ENCODE peak calls at places on chromosomes 11 and 22, in five cellular contexts. S, V, P, Z and M are unnamed samples.

GRCh38 chr11:33375688-33376311 is 118.6 kb downstream of the HIPK3 start:
- DNase-seq in Z (no peak), P (no peak), S (no peak), V (no peak), M (no peak)

GRCh38 chr11:1292018-1292643 is 17.3 kb downstream of the TOLLIP start:
- DNase-seq in V (no peak), P (no peak), S (no peak), Z (no peak), M (no peak)

GRCh38 chr22:31867386-31868153 is 76.8 kb upstream of the YWHAH start:
- DNase-seq in V (no peak), P (no peak), Z (no peak), S (no peak), M (no peak)

GRCh38 chr11:17498475-17498874 is 21.8 kb upstream of the ABCC8 start:
- DNase-seq in S (no peak), P (no peak), V (no peak), Z (no peak), M (no peak)

GRCh38 chr11:76613901-76614300 is 56.6 kb downstream of the LRRC32 start:
- DNase-seq in S (no peak), P (no peak), V (no peak), Z (no peak), M (no peak)

GRCh38 chr11:129546266-129546665 is 170.6 kb downstream of the BARX2 start:
- DNase-seq in P (no peak), Z (no peak), V (no peak), S (no peak), M (no peak)

GRCh38 chr22:46910624-46911023 is 148.2 kb downstream of the TBC1D22A start:
- DNase-seq in S (no peak), Z (no peak), P (no peak), V (peak; percentile 4), M (no peak)

GRCh38 chr22:23359583-23360123 is 179.3 kb downstream of the BCR start:
- DNase-seq in P (no peak), S (no peak), V (no peak), Z (no peak), M (no peak)

GRCh38 chr11:83724704-83725114 is 438.5 kb upstream of the CCDC90B start:
- DNase-seq in Z (no peak), P (no peak), V (no peak), S (no peak), M (no peak)

GRCh38 chr11:76880956-76881355 is 20.2 kb downstream of the ACER3 start:
- DNase-seq in Z (no peak), P (no peak), V (no peak), S (no peak), M (no peak)